ENCODE peak calls at places on chromosomes 11 and 22, in seven cellular contexts. E is fibroblast of villous mesenchyme, A is cardiac muscle cell, V is astrocyte of the spinal cord, W is pancreas, I is fibroblast of lung, Y is cardiac fibroblast. M is an unnamed sample.

GRCh38 chr11:19713221-19714092 is 820 bp downstream of the NAV2 start:
- DNase-seq in Y (peak; percentile 19), A (no peak), W (peak; percentile 28), I (no peak), E (no peak), V (peak; percentile 8), M (no peak)

GRCh38 chr22:48748860-48749554 is 1078.7 kb downstream of the BRD1 start:
- DNase-seq in A (no peak), I (no peak), E (no peak), Y (no peak), W (no peak), V (no peak), M (no peak)

GRCh38 chr22:45506961-45507360 is 4.3 kb downstream of the FBLN1 start:
- DNase-seq in A (no peak), Y (no peak), V (no peak), I (no peak), W (no peak), E (no peak), M (no peak)

GRCh38 chr22:35189559-35189958 is 67.7 kb upstream of the HMGXB4 start:
- DNase-seq in W (no peak), I (no peak), E (no peak), V (no peak), A (no peak), Y (no peak), M (no peak)

GRCh38 chr11:37411289-37411688 is 813.3 kb upstream of the RAG2 start:
- DNase-seq in Y (no peak), W (no peak), I (no peak), V (no peak), E (no peak), A (no peak), M (no peak)

GRCh38 chr11:126352934-126353801 is 2.3 kb upstream of the ST3GAL4 start:
- DNase-seq in W (no peak), E (peak; percentile 56), A (peak; percentile 57), V (peak; percentile 62), Y (peak; percentile 79), I (peak; percentile 76), M (peak; percentile 32)

GRCh38 chr22:33923033-33923432 is 2.8 kb upstream of the LARGE1 start:
- DNase-seq in Y (peak; percentile 32), E (no peak), I (peak; percentile 41), A (peak; percentile 31), W (no peak), V (no peak), M (no peak)

GRCh38 chr11:124717786-124718634 is 21.7 kb upstream of the NRGN start:
- DNase-seq in W (no peak), A (peak; percentile 47), Y (peak; percentile 40), V (peak; percentile 52), I (peak; percentile 52), E (no peak), M (no peak)

GRCh38 chr11:1729692-1730011 is 20.7 kb downstream of the IFITM10 start:
- DNase-seq in I (no peak), W (no peak), V (no peak), Y (no peak), E (no peak), A (no peak), M (no peak)

GRCh38 chr22:27685515-27685914 is 116.0 kb downstream of the MN1 start:
- DNase-seq in A (no peak), I (no peak), E (no peak), V (no peak), Y (no peak), W (no peak), M (no peak)

GRCh38 chr11:67356867-67357561 is 3.7 kb upstream of the POLD4 start:
- DNase-seq in Y (peak; percentile 84), E (peak; percentile 83), V (peak; percentile 83), A (peak; percentile 89), W (peak; percentile 68), I (peak; percentile 73), M (no peak)

GRCh38 chr11:25928076-25928475 is 403.9 kb upstream of the ANO3 start:
- DNase-seq in V (no peak), I (no peak), A (no peak), W (no peak), E (peak; percentile 14), Y (no peak), M (no peak)

GRCh38 chr22:23655891-23656475 is 23.9 kb upstream of the DRICH1 start:
- DNase-seq in W (no peak), A (no peak), E (no peak), I (no peak), V (no peak), Y (no peak), M (no peak)

GRCh38 chr11:68099474-68100405 is 21.4 kb downstream of the CHKA start:
- DNase-seq in I (peak; percentile 60), Y (no peak), V (peak; percentile 82), W (peak; percentile 90), A (peak; percentile 64), E (peak; percentile 46), M (no peak)

GRCh38 chr22:38940985-38941384 is 16.4 kb upstream of the APOBEC3A start:
- DNase-seq in E (no peak), W (no peak), V (no peak), Y (no peak), I (peak; percentile 21), A (peak; percentile 16), M (no peak)

GRCh38 chr22:39343259-39344045 is 6.3 kb upstream of the SYNGR1 start:
- DNase-seq in E (peak; percentile 65), A (peak; percentile 77), I (peak; percentile 41), V (peak; percentile 55), W (peak; percentile 68), Y (peak; percentile 65), M (peak; percentile 41)

GRCh38 chr11:1830500-1831223 is 4.1 kb upstream of the SYT8 start:
- DNase-seq in A (peak; percentile 33), V (no peak), W (peak; percentile 91), I (peak; percentile 12), E (peak; percentile 24), Y (no peak), M (no peak)

GRCh38 chr11:18522388-18522787 is 4.4 kb downstream of the TSG101 start:
- DNase-seq in Y (peak; percentile 17), W (no peak), V (no peak), E (no peak), I (no peak), A (peak; percentile 15), M (no peak)

GRCh38 chr11:67367014-67367835 is 6.2 kb downstream of the CLCF1 start:
- DNase-seq in Y (no peak), I (peak; percentile 62), V (no peak), E (peak; percentile 46), A (peak; percentile 61), W (no peak), M (no peak)

GRCh38 chr11:695606-696381 is at the start of gene TMEM80:
- DNase-seq in E (peak; percentile 98), W (peak; percentile 99), A (peak; percentile 99), I (peak; percentile 93), Y (peak; percentile 98), V (peak; percentile 99), M (peak; percentile 92)

GRCh38 chr11:2950825-2951224 is 21.6 kb upstream of the PHLDA2 start:
- DNase-seq in I (peak; percentile 69), E (no peak), W (no peak), Y (no peak), A (no peak), V (peak; percentile 54), M (no peak)

GRCh38 chr11:2947744-2948143 is 18.5 kb upstream of the PHLDA2 start:
- DNase-seq in A (no peak), Y (no peak), E (no peak), I (no peak), W (no peak), V (no peak), M (no peak)

GRCh38 chr11:2945757-2946287 is 16.6 kb upstream of the PHLDA2 start:
- DNase-seq in Y (no peak), V (no peak), A (no peak), E (no peak), W (no peak), I (no peak), M (no peak)

GRCh38 chr11:2951235-2952110 is 22.3 kb upstream of the PHLDA2 start:
- DNase-seq in V (peak; percentile 84), E (peak; percentile 60), I (peak; percentile 82), A (peak; percentile 52), Y (peak; percentile 71), W (no peak), M (no peak)

GRCh38 chr11:2949920-2950319 is 20.7 kb upstream of the PHLDA2 start:
- DNase-seq in I (no peak), Y (no peak), E (no peak), A (no peak), V (no peak), W (no peak), M (no peak)
- H3K4me3 ChIP-seq in I (no peak overlapping the region), Y (no peak overlapping the region), E (no peak overlapping the region), A (no peak overlapping the region), V (no peak overlapping the region), W (no peak overlapping the region), M (no peak overlapping the region)

DNA sequence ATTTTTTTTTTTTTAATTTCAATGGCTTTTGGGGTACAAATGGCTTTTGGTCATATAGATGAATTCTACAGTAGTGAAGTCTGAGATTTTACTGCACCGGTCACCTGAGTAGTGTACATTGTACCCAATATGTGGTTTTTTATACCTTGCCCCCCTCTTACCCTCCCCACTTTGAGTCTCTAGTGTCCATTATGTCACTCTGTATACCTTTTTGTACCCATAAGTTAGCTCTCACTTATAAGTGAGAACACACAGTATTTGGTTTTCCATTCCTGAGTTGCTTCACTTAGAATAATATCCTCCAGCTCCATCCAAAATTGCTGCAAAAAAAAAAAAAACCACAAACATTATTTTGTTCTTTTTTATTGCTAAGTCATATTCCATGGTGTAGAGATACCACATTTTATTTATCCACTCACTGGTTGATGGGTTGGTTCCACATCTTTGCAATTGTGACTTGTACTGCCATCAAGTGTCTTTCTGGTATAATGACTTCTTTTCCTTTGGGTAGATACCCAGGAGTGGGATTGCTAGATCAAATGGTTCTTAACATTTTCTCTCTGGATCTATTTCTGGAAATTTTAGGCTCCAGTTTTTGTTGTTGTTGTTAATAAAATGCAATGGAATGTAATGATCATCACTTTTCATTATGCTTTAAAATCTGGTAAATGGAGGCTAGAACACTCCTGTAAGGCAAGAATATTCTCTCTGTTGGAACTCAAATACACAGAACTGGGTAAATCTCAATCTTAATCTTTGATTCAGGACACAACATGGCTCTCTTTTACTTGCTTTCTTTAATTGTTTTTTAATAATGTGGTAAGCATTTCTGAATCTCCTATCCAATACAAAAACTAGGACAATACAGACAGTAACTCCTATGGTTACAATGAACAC is 10.3 kb downstream of the NEAT1 start:
- DNase-seq in I (peak; percentile 48), V (peak; percentile 54), Y (peak; percentile 62), E (peak; percentile 66), W (no peak), A (peak; percentile 64), M (no peak)
- TF ChIP-seq CTCF in I (peak; percentile 14), V (no peak), Y (no peak), E (peak; percentile 15), W (no peak), A (peak; percentile 15), M (no peak)

GRCh38 chr11:8328848-8329330 is 65.2 kb upstream of the LMO1 start:
- DNase-seq in A (peak; percentile 71), I (peak; percentile 81), E (peak; percentile 68), V (peak; percentile 78), W (peak; percentile 79), Y (peak; percentile 90), M (peak; percentile 73)
- H3K4me3 ChIP-seq in A (no peak overlapping the region), I (no peak overlapping the region), E (no peak overlapping the region), V (no peak overlapping the region), W (no peak overlapping the region), Y (no peak overlapping the region), M (no peak overlapping the region)

DNA sequence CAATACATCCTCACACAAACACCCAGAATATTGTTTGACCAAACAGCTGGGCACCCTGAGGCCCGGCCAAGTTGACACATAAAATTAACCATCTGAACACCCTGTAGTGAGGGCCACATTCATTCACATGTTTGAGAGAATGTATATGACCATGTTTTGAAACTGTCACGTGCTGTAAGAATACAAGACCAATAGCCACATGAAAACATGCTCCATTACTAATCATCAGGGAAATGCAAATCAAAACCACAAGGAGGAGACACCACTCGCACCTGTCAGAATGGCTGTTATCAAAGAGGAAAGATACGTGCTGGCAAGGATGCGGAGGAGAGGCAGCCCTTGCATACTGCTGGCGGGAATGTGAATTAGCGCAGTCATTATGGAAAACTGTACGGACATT is 38.3 kb upstream of the IGSF9B start:
- DNase-seq in V (no peak), W (no peak), E (no peak), A (no peak), Y (no peak), I (no peak), M (no peak)
- TF ChIP-seq CTCF in V (no peak), W (no peak), E (no peak), A (no peak), Y (no peak), I (no peak), M (no peak)

M was measured in HFF-Myc.